ENCODE peak calls at places on chromosomes 4 and X, in five cellular contexts. G, X, R, B and W are unnamed samples.

GRCh38 chr4:121030151-121030550 is 42.2 kb downstream of the NDNF start:
- DNase-seq in G (no peak), X (no peak), R (no peak), B (no peak), W (no peak)

GRCh38 chr4:156182269-156182668 is 228.6 kb upstream of the CTSO start:
- DNase-seq in G (no peak), X (no peak), R (no peak), B (no peak), W (no peak)

GRCh38 chr4:90543419-90544170 is 416.4 kb downstream of the CCSER1 start:
- DNase-seq in G (no peak), X (no peak), R (no peak), B (no peak), W (no peak)

GRCh38 chr4:42339935-42340406 is 57.3 kb upstream of the SHISA3 start:
- DNase-seq in G (no peak), X (no peak), R (no peak), B (peak), W (no peak)

GRCh38 chrX:66728818-66729271 is 90.0 kb upstream of the EDA2R start:
- DNase-seq in G (no peak), X (peak), R (peak), B (peak), W (no peak)

GRCh38 chr4:85734446-85734845 is 259.5 kb downstream of the ARHGAP24 start:
- DNase-seq in G (no peak), X (no peak), R (no peak), B (no peak), W (no peak)

GRCh38 chrX:93673056-93673868 is at the start of gene NAP1L3:
- DNase-seq in G (no peak), X (peak), R (peak), B (peak), W (no peak)

GRCh38 chr4:140622333-140622958 is 53.7 kb upstream of the UCP1 start:
- DNase-seq in G (no peak), X (no peak), R (no peak), B (no peak), W (no peak)

GRCh38 chr4:6153874-6154273 is 46.5 kb downstream of the JAKMIP1 start:
- DNase-seq in G (no peak), X (no peak), R (no peak), B (no peak), W (no peak)

GRCh38 chr4:32429151-32429550 is 1709.0 kb downstream of the PCDH7 start:
- DNase-seq in G (no peak), X (no peak), R (no peak), B (no peak), W (no peak)

GRCh38 chr4:101835121-101835904 is 44.8 kb downstream of the BANK1 start:
- DNase-seq in G (no peak), X (no peak), R (peak), B (no peak), W (no peak)

GRCh38 chrX:11212741-11213140 is 80.5 kb upstream of the AMELX start:
- DNase-seq in G (no peak), X (no peak), R (no peak), B (no peak), W (no peak)
- TF ChIP-seq CTCF in G (no peak), X (no peak), R (no peak), B (no peak), W (no peak)

DNA sequence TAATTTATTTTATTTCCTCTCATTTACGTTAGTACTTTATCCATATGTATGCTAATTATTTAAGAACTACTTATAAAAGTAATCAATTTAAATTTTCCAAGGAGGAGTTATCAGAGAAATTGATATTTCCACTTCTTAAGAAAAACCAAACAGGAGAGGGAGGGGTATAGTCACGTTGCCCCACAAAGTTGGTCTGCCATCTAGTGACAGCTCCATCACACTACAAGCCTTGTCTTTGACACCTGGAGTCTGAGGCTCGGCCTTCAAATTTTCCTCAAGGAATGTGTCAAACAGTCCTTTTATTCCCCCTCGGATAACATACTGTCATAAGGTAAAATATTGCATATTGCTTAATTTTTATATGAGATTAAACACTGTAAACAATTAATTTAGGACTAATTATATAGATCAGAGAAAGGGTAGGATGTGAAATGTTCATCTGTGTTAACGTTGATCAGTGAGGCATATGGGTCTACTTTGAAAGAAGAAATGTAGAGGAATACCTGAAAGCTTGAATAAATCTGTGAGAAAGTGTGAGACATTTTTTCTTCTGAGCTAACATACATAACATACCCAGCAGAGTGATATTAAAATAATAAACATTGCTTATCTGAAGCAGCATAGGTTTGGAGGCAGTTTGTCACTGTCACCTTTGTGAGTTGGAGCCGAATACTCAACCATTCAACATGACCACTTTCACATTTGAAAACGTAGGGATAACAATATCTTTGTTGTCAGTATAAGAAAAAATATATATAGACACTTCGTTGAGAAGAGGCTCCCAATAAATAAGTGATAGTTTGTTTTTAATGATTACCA is 114.4 kb downstream of the GLRA3 start:
- DNase-seq in G (no peak), X (no peak), R (no peak), B (no peak), W (peak)
- TF ChIP-seq CTCF in G (peak), X (no peak), R (peak), B (no peak), W (peak)

GRCh38 chrX:22665818-22666217 is 333.9 kb upstream of the DDX53 start:
- DNase-seq in G (no peak), X (no peak), R (no peak), B (no peak), W (no peak)

GRCh38 chrX:22662776-22663175 is 337.0 kb upstream of the DDX53 start:
- DNase-seq in G (no peak), X (no peak), R (no peak), B (no peak), W (no peak)

GRCh38 chrX:22664826-22665225 is 334.9 kb upstream of the DDX53 start:
- DNase-seq in G (no peak), X (no peak), R (no peak), B (no peak), W (no peak)

GRCh38 chrX:22660756-22661155 is 339.0 kb upstream of the DDX53 start:
- DNase-seq in G (no peak), X (no peak), R (no peak), B (no peak), W (no peak)

GRCh38 chrX:22666441-22666840 is 333.3 kb upstream of the DDX53 start:
- DNase-seq in G (no peak), X (no peak), R (no peak), B (no peak), W (no peak)
- TF ChIP-seq CTCF in G (no peak), X (no peak), R (peak), B (no peak), W (peak)

DNA sequence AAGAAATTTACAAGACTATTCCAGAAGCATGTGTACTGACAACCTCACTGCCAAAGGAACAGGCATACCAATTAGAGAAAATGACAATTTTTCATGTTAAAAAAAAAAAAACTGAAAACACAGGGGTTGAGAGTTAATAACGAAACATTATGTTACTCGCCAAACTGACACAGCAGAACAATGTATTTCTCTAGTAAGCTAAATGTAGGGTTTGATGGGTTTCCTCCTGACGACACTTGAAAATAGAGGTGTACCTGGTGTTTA is 643 bp upstream of the USO1 start:
- DNase-seq in G (no peak), X (no peak), R (no peak), B (no peak), W (no peak)
- TF ChIP-seq CTCF in G (no peak), X (no peak), R (no peak), B (no peak), W (no peak)

DNA sequence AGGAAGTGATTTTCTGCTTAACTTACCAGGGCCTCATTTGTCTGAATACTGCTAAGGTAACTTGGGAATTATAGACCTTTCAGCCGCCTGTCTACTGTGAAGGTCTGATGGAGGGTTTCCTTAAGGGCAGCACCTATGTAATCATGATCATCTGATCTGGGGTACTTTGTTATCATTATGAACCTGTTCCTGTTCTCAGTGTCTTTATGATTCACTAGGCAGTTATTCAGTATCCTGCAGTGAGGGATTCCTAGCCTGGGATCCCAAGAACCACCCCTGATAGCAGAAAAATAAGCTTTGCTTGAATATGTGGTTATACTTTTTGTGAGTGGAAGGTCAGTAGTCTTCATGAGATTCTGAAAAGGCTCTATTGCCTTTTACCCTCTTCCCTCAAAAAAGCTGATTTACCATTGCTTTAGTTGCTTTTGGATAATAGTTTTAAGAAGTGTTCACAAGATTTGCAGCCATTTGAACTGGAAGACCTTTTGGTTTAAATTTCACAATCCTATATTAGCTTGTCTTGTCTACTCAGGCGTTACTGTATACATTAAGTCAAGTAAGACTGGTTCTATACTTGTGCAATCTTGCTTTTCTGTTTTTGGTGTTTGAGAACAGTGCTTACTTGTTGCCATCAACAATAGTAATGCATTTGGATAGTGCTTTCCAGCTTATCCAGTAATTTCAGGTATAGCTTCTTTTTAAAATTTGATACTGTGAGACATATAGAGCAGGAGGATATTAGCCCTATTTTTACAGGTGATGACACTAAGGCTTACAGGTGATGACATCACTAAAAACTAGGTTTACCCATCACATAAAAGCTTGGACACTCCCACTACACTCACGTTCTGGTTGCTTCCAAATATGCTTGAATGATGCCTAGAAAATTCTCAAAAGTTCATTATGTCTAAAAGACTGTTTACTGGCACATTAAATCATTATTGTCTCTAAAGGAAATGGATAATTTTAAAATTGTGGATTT is 60.0 kb downstream of the FHIP1A start:
- DNase-seq in G (no peak), X (no peak), R (no peak), B (no peak), W (no peak)
- TF ChIP-seq CTCF in G (no peak), X (no peak), R (no peak), B (no peak), W (no peak)

GRCh38 chr4:89447543-89447942 is 139.9 kb upstream of the GPRIN3 start:
- DNase-seq in G (no peak), X (no peak), R (no peak), B (no peak), W (no peak)
- TF ChIP-seq CTCF in G (no peak), X (no peak), R (no peak), B (no peak), W (no peak)

DNA sequence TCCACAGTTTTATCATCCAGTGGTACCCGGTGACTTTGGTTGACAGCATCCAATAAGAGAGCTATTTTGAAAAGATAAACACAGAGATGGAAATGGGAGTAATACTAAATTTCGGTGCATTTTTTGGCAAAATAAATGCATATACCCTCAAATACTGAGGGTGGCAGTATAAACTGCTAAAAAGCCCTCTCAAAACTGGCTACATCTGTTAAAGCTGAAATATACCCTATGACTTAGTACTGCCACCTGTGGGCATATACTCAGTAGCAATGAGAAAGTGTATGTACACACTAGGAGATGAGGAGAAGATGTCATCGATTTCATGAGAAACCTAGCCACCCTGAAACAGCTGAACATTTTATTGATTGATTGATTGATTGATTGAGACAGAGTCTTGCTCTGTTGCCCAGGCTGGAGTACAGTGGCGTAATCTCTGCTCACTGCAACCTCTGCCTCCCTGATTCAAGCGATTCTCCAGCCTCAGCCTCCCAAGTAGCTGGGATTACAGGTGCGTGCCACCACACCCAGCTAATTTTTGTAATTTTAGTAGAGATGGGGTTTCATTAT is 12.2 kb upstream of the TMEM128 start:
- DNase-seq in G (no peak), X (no peak), R (peak), B (no peak), W (no peak)
- TF ChIP-seq CTCF in G (peak), X (no peak), R (peak), B (no peak), W (no peak)

GRCh38 chrX:110410598-110410997 is 52.0 kb downstream of the RTL9 start:
- DNase-seq in G (no peak), X (no peak), R (no peak), B (no peak), W (no peak)

GRCh38 chrX:110409925-110410324 is 51.3 kb downstream of the RTL9 start:
- DNase-seq in G (no peak), X (no peak), R (peak), B (no peak), W (no peak)

GRCh38 chrX:110406822-110407221 is 48.2 kb downstream of the RTL9 start:
- DNase-seq in G (no peak), X (no peak), R (no peak), B (no peak), W (no peak)

GRCh38 chrX:110408949-110409588 is 50.4 kb downstream of the RTL9 start:
- DNase-seq in G (no peak), X (no peak), R (no peak), B (no peak), W (no peak)

DNA sequence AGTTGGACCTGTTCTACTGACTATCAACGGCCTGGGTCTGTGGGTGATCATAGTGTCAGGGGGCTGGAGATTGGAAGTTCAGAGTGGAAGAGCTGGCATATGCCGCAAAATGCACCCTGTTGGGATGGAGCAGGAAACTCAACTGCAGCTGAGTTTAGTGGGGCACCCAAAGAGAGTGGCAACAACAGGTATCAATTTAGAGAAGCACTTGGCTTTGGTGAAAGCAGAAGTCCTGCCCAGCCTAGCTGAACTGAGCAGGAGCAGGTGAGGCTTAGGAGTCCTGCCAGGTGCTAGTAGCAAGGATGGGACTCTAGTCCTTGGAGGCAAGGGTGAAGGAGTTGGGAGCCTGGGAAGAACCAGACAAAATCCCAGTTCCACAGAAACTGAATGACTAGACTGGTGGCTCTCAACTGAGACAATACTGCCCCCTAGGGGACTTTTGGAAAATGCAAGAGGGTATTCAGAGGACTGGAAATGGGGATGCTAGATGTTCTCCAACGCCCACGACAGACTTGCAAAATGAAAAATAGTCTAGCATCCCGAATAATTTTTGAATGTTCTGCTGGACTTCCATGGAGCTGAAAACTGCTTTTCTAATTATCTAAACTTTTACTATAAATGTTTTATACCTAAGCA is 49.4 kb downstream of the RTL9 start:
- DNase-seq in G (no peak), X (no peak), R (peak), B (no peak), W (peak)
- TF ChIP-seq CTCF in G (peak), X (no peak), R (peak), B (peak), W (peak)

DNA sequence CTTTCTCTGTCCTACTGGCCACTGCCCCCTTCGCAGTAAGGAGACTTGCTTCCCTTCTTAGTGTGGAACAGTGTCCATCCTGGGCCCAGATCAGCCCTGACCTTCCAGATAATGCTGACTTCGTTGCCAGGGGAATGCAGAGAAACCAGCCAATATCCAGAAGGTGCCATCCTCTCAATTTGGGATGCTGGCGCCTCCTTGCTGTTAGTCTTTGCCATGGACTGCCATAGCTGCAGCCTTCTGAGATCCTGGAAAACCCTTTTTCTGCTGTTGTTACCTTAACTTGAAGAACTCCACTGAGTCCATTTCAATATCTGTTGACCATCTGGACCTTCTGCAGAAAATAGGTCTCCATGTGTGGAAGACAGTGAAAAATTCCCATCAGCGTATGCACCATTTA is 21.8 kb downstream of the RAI2 start:
- DNase-seq in G (no peak), X (no peak), R (no peak), B (no peak), W (no peak)
- TF ChIP-seq CTCF in G (no peak), X (no peak), R (no peak), B (no peak), W (no peak)